ENCODE peak calls at places on chromosomes 5 and 9, in six cellular contexts. B, D, R, F, M and J are unnamed samples.
A peak's percentile ranks its signal among the peaks of the same experiment; 100 is the strongest.

GRCh38 chr5:11912-12311 is 80.1 kb upstream of the PLEKHG4B start:
- DNase-seq in B (no peak), D (no peak), R (no peak), F (no peak), M (peak; percentile 15), J (no peak)

GRCh38 chr9:107637421-107638420 is 148.2 kb upstream of the KLF4 start:
- DNase-seq in B (peak; percentile 92), D (no peak), R (peak; percentile 95), F (peak; percentile 96), M (peak; percentile 99), J (peak; percentile 73)

GRCh38 chr5:137734962-137735530 is 843 bp downstream of the KLHL3 start:
- DNase-seq in B (peak; percentile 44), D (peak; percentile 36), R (peak; percentile 67), F (no peak), M (peak; percentile 52), J (no peak)

GRCh38 chr5:81971086-81971693 is 633 bp upstream of the ATG10 start:
- DNase-seq in B (no peak), D (peak; percentile 31), R (no peak), F (no peak), M (peak; percentile 53), J (no peak)

GRCh38 chr9:89808076-89808701 is 203.4 kb downstream of the GADD45G start:
- DNase-seq in B (no peak), D (no peak), R (no peak), F (no peak), M (peak; percentile 54), J (peak; percentile 66)

GRCh38 chr5:125476888-125477585 is 730.6 kb upstream of the ZNF608 start:
- DNase-seq in B (no peak), D (no peak), R (no peak), F (no peak), M (peak; percentile 56), J (no peak)

GRCh38 chr5:140196406-140196805 is 21.4 kb downstream of the CYSTM1 start:
- DNase-seq in B (no peak), D (no peak), R (no peak), F (no peak), M (no peak), J (no peak)

GRCh38 chr5:113487411-113487778 is 858 bp downstream of the MCC start:
- DNase-seq in B (peak; percentile 60), D (no peak), R (no peak), F (no peak), M (peak; percentile 19), J (no peak)

GRCh38 chr5:88060194-88060593 is 208.5 kb downstream of the TMEM161B start:
- DNase-seq in B (no peak), D (no peak), R (no peak), F (no peak), M (no peak), J (no peak)

GRCh38 chr5:86968311-86968753 is 299.4 kb upstream of the RASA1 start:
- DNase-seq in B (no peak), D (peak; percentile 4), R (peak; percentile 61), F (no peak), M (peak; percentile 74), J (no peak)
- TF ChIP-seq CTCF in B (no peak), D (peak; percentile 40), R (peak; percentile 37), F (no peak), M (peak; percentile 47), J (peak; percentile 71)

GRCh38 chr5:31186672-31187267 is 6.7 kb upstream of the CDH6 start:
- DNase-seq in B (no peak), D (no peak), R (no peak), F (no peak), M (peak; percentile 73), J (no peak)
- TF ChIP-seq CTCF in B (peak; percentile 50), D (peak; percentile 76), R (peak; percentile 77), F (no peak), M (peak; percentile 77), J (peak; percentile 92)

GRCh38 chr9:127170049-127170448 is 47.6 kb upstream of the ANGPTL2 start:
- DNase-seq in B (no peak), D (no peak), R (no peak), F (peak; percentile 16), M (no peak), J (no peak)
- TF ChIP-seq CTCF in B (no peak), D (no peak), R (no peak), F (no peak), M (no peak), J (no peak)

GRCh38 chr5:133112026-133112660 is 60.3 kb downstream of the HSPA4 start:
- DNase-seq in B (no peak), D (no peak), R (no peak), F (no peak), M (no peak), J (no peak)

GRCh38 chr5:133110709-133111108 is 58.9 kb downstream of the HSPA4 start:
- DNase-seq in B (no peak), D (no peak), R (no peak), F (no peak), M (no peak), J (no peak)

GRCh38 chr5:133109655-133110483 is 58.1 kb downstream of the HSPA4 start:
- DNase-seq in B (no peak), D (no peak), R (no peak), F (no peak), M (no peak), J (no peak)

GRCh38 chr5:133113331-133114061 is 61.7 kb downstream of the HSPA4 start:
- DNase-seq in B (no peak), D (no peak), R (no peak), F (no peak), M (peak; percentile 63), J (no peak)

GRCh38 chr5:133111299-133111698 is 59.5 kb downstream of the HSPA4 start:
- DNase-seq in B (no peak), D (peak; percentile 80), R (peak; percentile 75), F (peak; percentile 89), M (peak; percentile 91), J (peak; percentile 87)
- TF ChIP-seq CTCF in B (peak; percentile 79), D (peak; percentile 96), R (peak; percentile 86), F (peak; percentile 81), M (peak; percentile 95), J (peak; percentile 97)

GRCh38 chr9:536597-537511 is 304.6 kb upstream of the DMRT1 start:
- DNase-seq in B (no peak), D (no peak), R (no peak), F (no peak), M (no peak), J (no peak)
- TF ChIP-seq CTCF in B (no peak), D (no peak), R (no peak), F (no peak), M (no peak), J (no peak)

DNA sequence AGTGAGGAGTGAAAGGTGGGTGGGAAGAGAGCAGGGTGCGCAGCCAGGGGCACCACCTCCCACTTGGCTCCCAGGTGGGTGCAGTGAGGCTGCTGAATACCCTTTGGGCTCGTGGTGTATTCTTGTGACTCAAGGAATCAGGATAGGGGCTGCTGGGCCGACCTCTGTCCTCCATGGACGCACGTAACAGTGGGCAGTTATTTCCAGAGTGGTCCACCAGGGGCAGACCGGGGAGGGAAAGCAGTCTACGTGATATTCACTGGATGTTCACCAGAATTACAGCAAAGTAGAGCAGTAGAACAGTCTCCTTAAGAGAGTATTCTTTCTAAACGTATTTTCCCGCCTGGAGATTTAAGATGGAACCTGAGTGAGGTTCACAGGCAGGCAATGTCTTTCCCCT is 88.5 kb downstream of the SYK start:
- DNase-seq in B (no peak), D (no peak), R (no peak), F (no peak), M (no peak), J (no peak)
- TF ChIP-seq CTCF in B (no peak), D (no peak), R (no peak), F (no peak), M (peak; percentile 18), J (peak; percentile 64)